ENCODE peak calls at places on chromosomes 13 and 19, in nine cellular contexts. U is stomach, I is transverse colon, K is HCT116, S is breast epithelium, L is suprapubic skin, Q is sigmoid colon, A is K562, B is upper lobe of left lung. F is an unnamed sample. For H3K36me3, the result is how much of the 10 kb centered on the place peaks cover.

GRCh38 chr19:43667524-43668405 is 2.2 kb downstream of the PLAUR start:
- DNase-seq in U (no peak), I (peak), K (no peak), S (no peak), L (peak), Q (peak), A (no peak), B (no peak), F (peak)

GRCh38 chr13:61908906-61909305 is 493.3 kb upstream of the PCDH20 start:
- DNase-seq in U (no peak), I (no peak), K (no peak), S (no peak), L (no peak), Q (no peak), A (no peak), B (no peak), F (no peak)

GRCh38 chr13:46490129-46490528 is 62.8 kb upstream of the LRCH1 start:
- DNase-seq in U (no peak), I (no peak), K (no peak), S (no peak), L (no peak), Q (no peak), A (no peak), B (no peak), F (no peak)

GRCh38 chr19:45790942-45791341 is 1.7 kb downstream of the DMWD start:
- DNase-seq in U (no peak), I (peak), K (no peak), S (no peak), L (no peak), Q (no peak), A (no peak), B (no peak), F (peak)

GRCh38 chr19:19385900-19386339 is 19.6 kb upstream of the GATAD2A start:
- DNase-seq in U (no peak), I (no peak), K (no peak), S (no peak), L (peak), Q (no peak), A (no peak), B (peak), F (peak)

GRCh38 chr19:4597975-4598671 is 38.6 kb upstream of the SEMA6B start:
- DNase-seq in U (peak), I (peak), K (no peak), S (no peak), L (no peak), Q (no peak), A (peak), B (peak), F (no peak)

GRCh38 chr19:20044663-20045062 is 5.4 kb upstream of the ZNF682 start:
- DNase-seq in U (no peak), I (no peak), K (no peak), S (no peak), L (no peak), Q (no peak), A (no peak), B (no peak), F (no peak)

GRCh38 chr19:42872608-42873007 is 6.9 kb downstream of the PSG1 start:
- DNase-seq in U (no peak), I (no peak), K (no peak), S (no peak), L (no peak), Q (no peak), A (no peak), B (no peak), F (no peak)

GRCh38 chr13:59103004-59103768 is 1060.5 kb downstream of the DIAPH3 start:
- DNase-seq in U (no peak), I (no peak), K (no peak), S (no peak), L (no peak), Q (no peak), A (no peak), B (no peak), F (no peak)

GRCh38 chr13:28637714-28638355 is 21.1 kb upstream of the POMP start:
- DNase-seq in U (no peak), I (no peak), K (no peak), S (no peak), L (no peak), Q (no peak), A (no peak), B (no peak), F (no peak)

GRCh38 chr13:48094404-48094780 is 512 bp downstream of the MED4 start:
- DNase-seq in U (no peak), I (no peak), K (no peak), S (no peak), L (no peak), Q (no peak), A (no peak), B (no peak), F (no peak)

GRCh38 chr13:106133025-106133424 is 402.4 kb downstream of the EFNB2 start:
- DNase-seq in U (no peak), I (no peak), K (no peak), S (no peak), L (no peak), Q (no peak), A (no peak), B (no peak), F (no peak)

GRCh38 chr13:38635030-38635429 is 51.8 kb upstream of the FREM2 start:
- DNase-seq in U (no peak), I (no peak), K (no peak), S (no peak), L (no peak), Q (no peak), A (no peak), B (no peak), F (no peak)

GRCh38 chr13:40665061-40665753 is 1.2 kb downstream of the FOXO1 start:
- DNase-seq in U (peak), I (peak), K (no peak), S (no peak), L (no peak), Q (no peak), A (peak), B (peak), F (peak)

GRCh38 chr13:24263652-24264051 is 45.7 kb upstream of the C1QTNF9 start:
- DNase-seq in U (no peak), I (no peak), K (no peak), S (no peak), L (no peak), Q (no peak), A (no peak), B (no peak), F (no peak)

GRCh38 chr13:114024603-114025431 is 50.9 kb upstream of the C13orf46 start:
- DNase-seq in U (no peak), I (peak), K (no peak), S (no peak), L (no peak), Q (no peak), A (no peak), B (peak), F (no peak)

GRCh38 chr19:49818691-49819331 is 722 bp downstream of the MED25 start:
- DNase-seq in U (no peak), I (no peak), K (no peak), S (no peak), L (no peak), Q (no peak), A (peak), B (no peak), F (peak)

GRCh38 chr13:32549788-32550187 is 11.2 kb upstream of the N4BP2L2 start:
- DNase-seq in U (no peak), I (no peak), K (no peak), S (no peak), L (no peak), Q (no peak), A (no peak), B (no peak), F (no peak)

GRCh38 chr13:78875792-78876580 is 217.0 kb upstream of the OBI1 start:
- DNase-seq in U (no peak), I (no peak), K (no peak), S (no peak), L (no peak), Q (no peak), A (no peak), B (peak), F (no peak)

GRCh38 chr19:7928334-7928706 is 2.4 kb upstream of the CTXN1 start:
- DNase-seq in U (no peak), I (no peak), K (no peak), S (no peak), L (peak), Q (no peak), A (no peak), B (no peak), F (no peak)

GRCh38 chr19:7926727-7927604 is 1.0 kb upstream of the CTXN1 start:
- DNase-seq in U (no peak), I (no peak), K (no peak), S (no peak), L (peak), Q (no peak), A (no peak), B (peak), F (peak)

GRCh38 chr19:7926021-7926726 is at the start of gene CTXN1:
- DNase-seq in U (peak), I (peak), K (no peak), S (peak), L (peak), Q (peak), A (peak), B (peak), F (peak)

GRCh38 chr19:7928741-7929701 is 3.1 kb upstream of the CTXN1 start:
- DNase-seq in U (no peak), I (no peak), K (no peak), S (no peak), L (peak), Q (peak), A (peak), B (peak), F (no peak)

GRCh38 chr19:7927605-7928333 is 1.8 kb upstream of the CTXN1 start:
- DNase-seq in U (no peak), I (no peak), K (no peak), S (no peak), L (peak), Q (no peak), A (no peak), B (peak), F (no peak)
- TF ChIP-seq POLR2AphosphoS5 in U (no peak), I (no peak), K (peak), S (no peak), L (no peak), Q (no peak), A (no peak), B (no peak), F (peak)

DNA sequence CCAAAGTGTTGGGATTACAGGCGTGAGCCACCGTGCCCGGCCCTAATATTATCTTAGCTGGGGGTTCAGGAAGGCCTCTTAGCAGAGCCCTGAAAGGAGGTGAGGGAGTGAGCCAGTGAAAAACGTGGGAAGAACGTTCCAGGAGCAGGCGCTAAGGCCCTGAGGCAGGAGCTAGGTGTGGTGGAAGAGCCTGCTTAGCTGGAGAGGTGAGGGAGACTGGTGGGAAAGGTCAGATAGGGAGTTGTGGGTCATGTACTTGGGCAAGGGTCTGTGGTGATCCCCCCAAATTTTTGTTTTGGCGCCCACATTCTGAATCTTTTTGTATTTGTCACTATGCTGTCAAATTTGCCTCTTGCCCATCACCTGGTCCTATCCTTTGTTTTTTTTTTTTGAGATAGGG is 5.1 kb upstream of the INAFM1 start:
- DNase-seq in U (no peak), I (no peak), K (no peak), S (no peak), L (no peak), Q (no peak), A (no peak), B (no peak), F (no peak)
- H3K36me3 ChIP-seq in U (half or more), I (under half), K (under half), S (under half), L (half or more), Q (under half), A (under half), B (under half), F (half or more)

GRCh38 chr19:38452430-38453366 is 19.2 kb downstream of the RYR1 start:
- DNase-seq in U (no peak), I (no peak), K (peak), S (no peak), L (no peak), Q (no peak), A (peak), B (peak), F (no peak)

GRCh38 chr19:38455031-38455430 is 21.5 kb downstream of the RYR1 start:
- DNase-seq in U (no peak), I (no peak), K (no peak), S (no peak), L (no peak), Q (no peak), A (no peak), B (no peak), F (no peak)

GRCh38 chr19:38451036-38451435 is 17.5 kb downstream of the RYR1 start:
- DNase-seq in U (no peak), I (no peak), K (no peak), S (no peak), L (no peak), Q (no peak), A (no peak), B (no peak), F (no peak)

GRCh38 chr19:38451629-38452028 is 18.1 kb downstream of the RYR1 start:
- DNase-seq in U (no peak), I (no peak), K (no peak), S (no peak), L (no peak), Q (no peak), A (no peak), B (no peak), F (no peak)

DNA sequence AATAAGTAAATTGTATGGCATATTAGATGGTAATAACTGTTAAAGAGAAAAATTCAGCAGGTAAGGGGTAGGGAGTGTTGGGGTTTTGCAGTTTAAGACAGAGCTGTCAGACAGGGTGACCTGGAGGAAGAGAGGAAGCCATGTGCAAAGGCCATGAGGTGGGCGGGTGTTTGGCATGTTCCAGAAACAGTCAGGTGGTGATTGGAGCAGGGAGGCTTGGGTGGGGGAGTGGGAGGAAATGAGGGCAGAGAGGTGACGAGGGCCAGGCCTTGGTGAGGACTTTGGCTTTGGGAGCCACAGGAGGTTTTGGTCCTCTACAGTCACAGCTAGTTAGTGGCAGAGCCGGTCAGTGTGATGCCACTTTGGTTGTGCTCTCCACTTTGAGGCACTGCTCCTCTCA is 20.1 kb downstream of the RYR1 start:
- DNase-seq in U (no peak), I (no peak), K (no peak), S (no peak), L (no peak), Q (no peak), A (no peak), B (no peak), F (no peak)
- TF ChIP-seq POLR2A in U (no peak), I (no peak), K (no peak), S (no peak), L (no peak), Q (no peak), A (no peak), B (no peak), F (no peak)

GRCh38 chr19:17234911-17235617 is 9.0 kb downstream of the OCEL1 start:
- DNase-seq in U (peak), I (peak), K (no peak), S (no peak), L (no peak), Q (peak), A (peak), B (peak), F (peak)
- TF ChIP-seq POLR2AphosphoS5 in U (no peak), I (no peak), K (peak), S (no peak), L (no peak), Q (no peak), A (peak), B (no peak), F (no peak)

DNA sequence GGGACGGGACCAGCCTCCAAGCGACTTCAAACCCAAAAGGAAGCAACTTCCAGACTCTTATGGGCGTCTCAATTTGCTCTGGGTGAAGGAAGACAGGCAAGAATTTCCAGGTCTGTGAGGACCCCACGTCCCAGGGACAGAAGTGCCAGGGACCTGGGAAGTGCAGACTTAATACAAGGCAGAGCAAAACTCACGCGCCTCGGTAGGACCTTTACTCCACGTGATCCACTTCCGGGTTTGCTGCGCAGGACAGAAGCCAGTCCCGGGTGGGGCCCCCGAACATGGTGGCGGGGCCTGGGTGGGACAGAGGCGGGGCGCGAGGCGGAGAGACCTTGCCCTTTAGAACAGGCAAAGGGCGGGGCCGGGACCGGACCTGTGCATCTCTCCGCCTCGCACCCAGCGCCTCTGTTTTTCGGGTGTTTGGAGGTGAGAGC is 9.3 kb downstream of the ZNF611 start:
- DNase-seq in U (no peak), I (no peak), K (no peak), S (no peak), L (no peak), Q (no peak), A (peak), B (peak), F (no peak)
- H3K36me3 ChIP-seq in U (half or more), I (under half), K (under half), S (under half), L (half or more), Q (under half), A (under half), B (under half), F (half or more)

GRCh38 chr13:51063909-51064308 is 47.2 kb downstream of the C13orf42 start:
- DNase-seq in U (no peak), I (no peak), K (no peak), S (no peak), L (no peak), Q (no peak), A (no peak), B (no peak), F (no peak)
- TF ChIP-seq POLR2A in U (no peak), I (no peak), K (no peak), S (no peak), L (no peak), Q (no peak), A (no peak), B (no peak), F (no peak)

GRCh38 chr13:21121616-21122015 is 54.7 kb downstream of the SKA3 start:
- DNase-seq in U (no peak), I (no peak), K (no peak), S (no peak), L (peak), Q (peak), A (no peak), B (no peak), F (no peak)

GRCh38 chr13:21119526-21119925 is 56.8 kb downstream of the SKA3 start:
- DNase-seq in U (no peak), I (no peak), K (no peak), S (no peak), L (no peak), Q (no peak), A (no peak), B (no peak), F (no peak)

GRCh38 chr13:21120191-21120590 is 56.2 kb downstream of the SKA3 start:
- DNase-seq in U (no peak), I (no peak), K (no peak), S (no peak), L (no peak), Q (no peak), A (no peak), B (no peak), F (no peak)

GRCh38 chr13:21124853-21125252 is 51.5 kb downstream of the SKA3 start:
- DNase-seq in U (no peak), I (no peak), K (no peak), S (no peak), L (peak), Q (no peak), A (no peak), B (no peak), F (no peak)

DNA sequence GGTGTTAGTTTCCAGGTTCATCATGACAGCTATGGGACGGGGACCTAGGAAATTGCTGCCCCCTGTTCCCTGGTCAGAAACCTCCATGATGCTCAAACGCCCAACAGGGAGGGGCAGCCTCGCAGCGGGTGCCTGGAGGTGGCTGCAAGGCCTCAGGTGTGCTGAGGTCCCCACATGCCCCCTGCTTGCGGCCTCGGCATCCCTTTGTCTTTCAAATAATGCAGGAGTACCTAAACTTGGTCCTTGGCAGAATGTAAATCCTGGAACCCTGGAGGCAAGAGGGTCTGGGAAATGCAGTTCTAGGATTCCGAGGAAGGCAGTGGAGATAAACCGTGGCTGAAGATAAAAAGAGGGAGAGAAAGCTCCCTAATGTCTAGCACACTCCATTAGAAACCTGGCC is 52.4 kb downstream of the SKA3 start:
- DNase-seq in U (no peak), I (no peak), K (no peak), S (no peak), L (peak), Q (peak), A (no peak), B (no peak), F (no peak)
- TF ChIP-seq POLR2AphosphoS5 in U (no peak), I (no peak), K (no peak), S (no peak), L (no peak), Q (no peak), A (no peak), B (no peak), F (no peak)

GRCh38 chr19:1416014-1416841 is 8.8 kb downstream of the DAZAP1 start:
- DNase-seq in U (no peak), I (no peak), K (no peak), S (no peak), L (no peak), Q (no peak), A (no peak), B (peak), F (no peak)
- H3K36me3 ChIP-seq in U (half or more), I (under half), K (under half), S (under half), L (under half), Q (under half), A (half or more), B (under half), F (under half)

DNA sequence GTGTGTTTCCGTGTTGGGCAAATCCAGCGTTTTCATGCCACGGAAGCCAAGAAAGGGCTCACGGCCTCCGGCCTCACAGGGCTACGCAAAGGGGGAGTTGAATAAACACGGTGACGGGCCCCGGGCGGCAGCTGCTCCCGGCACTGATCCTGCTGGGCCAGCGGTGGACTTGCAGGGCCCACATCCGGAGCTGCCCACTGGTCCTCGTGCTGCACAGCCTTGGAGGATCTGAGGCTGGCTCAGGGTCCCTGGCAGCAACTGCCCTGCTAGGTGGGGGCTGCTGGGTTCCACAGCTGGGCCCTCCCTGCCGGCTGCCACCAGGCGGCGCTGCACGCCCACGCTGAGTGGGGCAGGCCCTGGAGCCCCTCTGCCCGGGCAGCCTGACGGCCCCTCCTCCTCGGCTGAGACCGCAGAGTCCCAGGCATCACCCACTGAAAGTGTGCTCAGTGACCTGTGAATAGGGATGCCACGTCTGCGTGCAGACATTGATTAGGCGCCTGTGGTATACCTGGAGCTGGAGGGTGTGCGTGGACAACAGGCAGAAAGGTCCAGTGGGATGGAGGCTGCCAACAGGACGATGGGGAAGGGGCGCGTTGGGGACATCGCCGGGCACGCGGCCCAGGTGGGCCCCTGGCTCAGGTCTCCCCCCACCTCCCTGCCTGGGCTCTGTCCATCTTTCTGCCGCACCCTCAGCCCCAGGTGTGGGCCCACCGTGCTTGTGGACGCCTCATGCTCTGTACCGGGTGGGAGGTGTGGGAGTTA is 5.3 kb upstream of the HCN2 start:
- DNase-seq in U (peak), I (peak), K (no peak), S (no peak), L (peak), Q (no peak), A (peak), B (peak), F (peak)
- TF ChIP-seq POLR2A in U (no peak), I (peak), K (no peak), S (no peak), L (no peak), Q (no peak), A (peak), B (no peak), F (no peak)